ENCODE peak calls at places on chromosomes 13 and 19, in eight cellular contexts. G is GM06990; W is lung; M is left ventricle myocardium inferior; X is mesothelial cell of epicardium; U is nephron progenitor cell; H is CD8-positive, alpha-beta T cell; N is endothelial cell. F is an unnamed sample.

GRCh38 chr13:67383358-67383757 is 153.2 kb upstream of the PCDH9 start:
- DNase-seq in G (no peak), W (no peak), M (no peak), X (no peak), U (no peak), H (no peak), N (no peak), F (no peak)

GRCh38 chr19:36051637-36052036 is 2.4 kb downstream of the THAP8 start:
- DNase-seq in G (no peak), W (no peak), M (no peak), X (no peak), U (no peak), H (no peak), N (no peak), F (no peak)

GRCh38 chr13:108987488-108987887 is 358.1 kb downstream of the MYO16 start:
- DNase-seq in G (no peak), W (no peak), M (no peak), X (no peak), U (no peak), H (no peak), N (no peak), F (no peak)

GRCh38 chr13:43472344-43472743 is 314.4 kb downstream of the ENOX1 start:
- DNase-seq in G (no peak), W (no peak), M (no peak), X (no peak), U (no peak), H (no peak), N (no peak), F (no peak)

GRCh38 chr13:100887729-100888151 is 213.1 kb upstream of the TMTC4 start:
- DNase-seq in G (no peak), W (no peak), M (no peak), X (no peak), U (no peak), H (no peak), N (no peak), F (no peak)

GRCh38 chr13:31468114-31468902 is 268.5 kb downstream of the B3GLCT start:
- DNase-seq in G (no peak), W (no peak), M (no peak), X (no peak), U (no peak), H (no peak), N (no peak), F (no peak)

GRCh38 chr13:28583661-28584091 is 75.3 kb upstream of the POMP start:
- DNase-seq in G (no peak), W (no peak), M (no peak), X (no peak), U (no peak), H (no peak), N (peak; percentile 23), F (no peak)

GRCh38 chr13:34931572-34931971 is 10.5 kb upstream of the NBEA start:
- DNase-seq in G (no peak), W (no peak), M (no peak), X (no peak), U (no peak), H (no peak), N (no peak), F (no peak)

GRCh38 chr19:50667177-50667758 is 18.0 kb downstream of the C19orf81 start:
- DNase-seq in G (no peak), W (no peak), M (no peak), X (no peak), U (peak; percentile 41), H (no peak), N (no peak), F (no peak)

GRCh38 chr19:41439441-41440222 is at the start of gene DMAC2:
- DNase-seq in G (peak; percentile 93), W (peak; percentile 98), M (peak; percentile 98), X (peak; percentile 87), U (peak; percentile 92), H (peak; percentile 90), N (peak; percentile 89), F (peak; percentile 97)

GRCh38 chr19:38528931-38529330 is 88.8 kb downstream of the MAP4K1 start:
- DNase-seq in G (no peak), W (no peak), M (no peak), X (no peak), U (no peak), H (no peak), N (no peak), F (no peak)

GRCh38 chr19:16518483-16519229 is 22.5 kb downstream of the C19orf44 start:
- DNase-seq in G (no peak), W (no peak), M (no peak), X (no peak), U (no peak), H (no peak), N (no peak), F (no peak)

DNA sequence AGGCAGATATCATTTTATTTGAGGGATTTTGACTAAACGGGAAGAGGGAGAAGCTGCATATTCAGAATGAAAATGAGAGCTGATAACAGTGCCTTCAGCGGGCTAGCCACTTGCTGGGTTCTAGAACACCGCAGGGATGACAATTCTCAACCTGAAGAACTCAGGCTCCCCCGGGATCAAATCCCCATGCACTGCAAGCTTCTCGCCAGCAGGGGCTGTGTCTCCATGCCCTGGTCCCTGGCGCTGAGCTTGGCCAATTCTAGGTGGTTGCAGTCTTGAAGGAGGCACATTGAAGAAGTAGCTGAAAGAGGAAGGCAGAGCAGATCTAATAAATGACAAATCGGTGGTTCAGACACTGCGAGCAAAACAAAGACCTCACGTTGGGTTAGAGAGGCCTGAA is 128.7 kb downstream of the UQCRFS1 start:
- DNase-seq in G (no peak), W (no peak), M (no peak), X (no peak), U (peak; percentile 40), H (no peak), N (peak; percentile 50), F (no peak)
- TF ChIP-seq CTCF in G (peak; percentile 41), W (no peak), M (peak; percentile 31), X (peak; percentile 53), U (peak; percentile 41), H (no peak), N (peak; percentile 61), F (no peak)

GRCh38 chr19:49070416-49070815 is 2.1 kb downstream of the KCNA7 start:
- DNase-seq in G (no peak), W (no peak), M (no peak), X (no peak), U (no peak), H (no peak), N (no peak), F (no peak)

GRCh38 chr19:49069026-49069425 is 3.5 kb downstream of the KCNA7 start:
- DNase-seq in G (no peak), W (no peak), M (no peak), X (no peak), U (no peak), H (no peak), N (no peak), F (no peak)

GRCh38 chr19:49071860-49072547 is 495 bp downstream of the KCNA7 start:
- DNase-seq in G (no peak), W (no peak), M (no peak), X (no peak), U (peak; percentile 82), H (no peak), N (no peak), F (peak; percentile 22)

DNA sequence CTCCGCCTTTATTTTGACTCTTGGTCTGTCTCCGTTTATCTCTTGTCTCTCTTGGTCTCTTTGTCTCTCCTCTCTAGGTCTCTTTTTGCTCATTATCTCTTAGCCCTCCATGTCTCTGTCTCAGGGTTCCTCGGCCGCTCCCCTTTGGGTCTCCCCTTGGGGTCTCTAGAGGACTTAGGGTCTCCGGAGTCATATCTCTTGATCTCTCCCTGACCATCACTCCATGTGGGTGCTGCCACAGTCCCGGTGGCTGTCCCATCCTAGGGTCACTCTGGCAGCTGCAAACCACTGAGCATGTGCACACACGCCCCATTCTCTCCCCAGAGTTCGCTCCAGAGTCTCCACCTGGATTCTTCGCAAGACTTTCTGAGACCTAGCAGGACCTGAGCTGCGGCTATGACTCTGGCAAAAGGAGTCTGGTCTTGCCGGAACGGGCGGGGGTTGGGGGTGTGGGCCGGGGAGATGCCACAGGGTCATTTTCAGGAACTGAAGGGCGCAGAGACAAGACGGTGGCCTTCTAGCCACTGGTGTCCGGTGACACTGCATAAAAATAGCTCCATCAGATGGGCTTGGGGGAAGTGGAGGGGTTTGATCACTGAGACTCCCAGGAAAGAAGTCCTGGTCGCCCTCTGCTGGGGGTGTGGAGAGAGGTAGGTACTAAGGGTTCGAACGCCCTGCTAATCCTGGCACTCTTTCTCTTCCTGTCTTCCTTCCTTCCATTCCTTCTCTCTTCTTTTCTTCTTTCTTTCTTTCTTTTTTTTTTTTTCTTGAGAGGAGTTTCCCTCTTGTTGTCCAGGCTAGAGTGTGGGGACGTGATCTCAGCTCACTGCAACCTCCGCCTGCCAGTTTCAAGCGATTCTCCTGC is 1.2 kb upstream of the KCNA7 start:
- DNase-seq in G (no peak), W (no peak), M (no peak), X (no peak), U (no peak), H (no peak), N (no peak), F (no peak)
- TF ChIP-seq CTCF in G (peak; percentile 46), W (no peak), M (peak; percentile 19), X (no peak), U (no peak), H (no peak), N (no peak), F (peak; percentile 32)

DNA sequence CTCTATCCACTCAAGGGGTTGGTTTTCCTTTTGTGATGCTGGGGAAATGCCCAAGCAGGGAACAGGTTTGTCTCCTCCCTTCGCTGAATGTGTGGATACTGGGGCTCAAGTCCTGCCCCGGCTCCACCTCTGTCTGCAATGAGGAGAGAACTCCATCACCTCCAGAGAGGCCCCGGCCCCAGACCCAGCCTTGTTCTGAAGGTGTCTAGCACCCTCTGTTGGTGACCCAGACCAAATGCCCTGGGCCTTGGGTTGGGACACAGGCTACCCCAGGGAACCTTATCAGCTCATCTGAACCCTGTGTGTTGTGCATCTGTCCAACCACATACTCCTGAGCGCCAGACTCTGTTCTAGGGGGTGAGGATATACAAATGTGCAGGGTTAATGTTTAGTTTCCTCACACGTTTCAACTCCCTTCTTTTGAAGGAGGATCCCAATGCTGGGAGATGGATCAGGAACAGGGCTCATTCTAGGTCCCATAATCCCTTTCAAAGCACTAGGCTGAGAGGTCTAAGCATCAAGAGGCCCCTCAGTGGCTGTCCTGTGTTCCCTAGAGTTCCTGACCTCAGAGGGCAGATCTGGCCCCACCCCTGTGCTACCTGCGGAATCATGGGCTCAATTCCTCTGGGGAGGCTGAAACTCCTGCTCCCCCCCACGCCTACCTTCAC is 112.5 kb upstream of the SLC7A1 start:
- DNase-seq in G (no peak), W (no peak), M (no peak), X (no peak), U (no peak), H (peak; percentile 13), N (peak; percentile 67), F (no peak)
- TF ChIP-seq CTCF in G (peak; percentile 88), W (no peak), M (peak; percentile 64), X (no peak), U (peak; percentile 25), H (peak; percentile 12), N (peak; percentile 51), F (peak; percentile 57)

DNA sequence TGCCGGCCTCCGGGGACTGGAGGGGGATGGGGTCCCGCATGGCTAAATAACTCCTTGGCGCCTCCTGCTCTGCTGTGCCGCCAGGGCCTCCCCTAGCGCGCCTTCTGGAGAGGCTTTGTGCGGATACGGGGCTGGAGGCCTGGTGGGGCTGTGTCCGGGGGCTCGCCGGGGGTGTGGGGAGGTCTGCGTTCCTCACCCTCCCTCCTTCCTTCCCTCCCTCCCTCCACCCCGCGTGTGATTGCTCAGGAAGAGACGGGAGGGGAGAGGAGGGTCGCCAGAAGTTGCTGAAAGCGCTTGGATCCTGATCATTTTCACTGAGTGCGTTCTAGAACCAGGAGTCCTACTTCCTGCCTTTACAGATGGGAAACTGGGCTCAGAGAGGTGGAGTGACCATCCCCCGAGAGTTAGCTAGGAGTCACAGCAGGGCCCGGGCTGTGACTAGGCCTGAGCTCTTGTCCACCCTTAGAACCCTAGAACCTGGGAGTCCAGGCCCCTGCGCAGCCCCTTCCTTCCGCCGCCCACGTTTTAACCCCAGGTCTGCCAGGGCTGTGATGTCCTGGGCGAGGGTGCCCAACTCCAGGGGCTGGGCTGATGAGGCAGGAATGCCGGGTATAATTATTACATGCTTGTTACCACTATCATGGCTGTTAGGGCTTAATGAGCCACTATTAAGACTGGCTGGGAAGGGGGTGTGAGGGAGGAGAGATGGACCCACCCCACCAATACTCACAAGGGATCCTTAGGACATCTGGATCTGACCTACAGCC is 782 bp upstream of the JUND start:
- DNase-seq in G (no peak), W (no peak), M (no peak), X (no peak), U (no peak), H (no peak), N (no peak), F (no peak)
- TF ChIP-seq CTCF in G (no peak), W (no peak), M (no peak), X (no peak), U (no peak), H (no peak), N (no peak), F (no peak)